ENCODE peak calls at places on chromosomes 11 and 22, in eight cellular contexts. One of them, this sample, is unnamed.

GRCh38 chr11:125394306-125394705 is 101.8 kb downstream of the FEZ1 start:
- DNase-seq in ovary: no peak
- DNase-seq in stomach: no peak
- DNase-seq in GM12878: no peak
- DNase-seq in SK-N-SH: no peak
- DNase-seq in A549: no peak
- DNase-seq in upper lobe of left lung: no peak
- DNase-seq in H1: no peak
- DNase-seq in this sample: no peak

GRCh38 chr22:20795014-20795413 is 21.1 kb downstream of the SERPIND1 start:
- DNase-seq in ovary: no peak
- DNase-seq in stomach: no peak
- DNase-seq in GM12878: no peak
- DNase-seq in SK-N-SH: no peak
- DNase-seq in A549: no peak
- DNase-seq in upper lobe of left lung: no peak
- DNase-seq in H1: no peak
- DNase-seq in this sample: no peak

GRCh38 chr11:444397-445144 is 2.8 kb upstream of the ANO9 start:
- DNase-seq in ovary: no peak
- DNase-seq in stomach: peak; percentile 33
- DNase-seq in GM12878: no peak
- DNase-seq in SK-N-SH: no peak
- DNase-seq in A549: no peak
- DNase-seq in upper lobe of left lung: no peak
- DNase-seq in H1: no peak
- DNase-seq in this sample: peak; percentile 80

GRCh38 chr11:13339196-13340153 is 61.9 kb downstream of the BMAL1 start:
- DNase-seq in ovary: peak; percentile 37
- DNase-seq in stomach: no peak
- DNase-seq in GM12878: no peak
- DNase-seq in SK-N-SH: no peak
- DNase-seq in A549: peak; percentile 83
- DNase-seq in upper lobe of left lung: no peak
- DNase-seq in H1: no peak
- DNase-seq in this sample: no peak

GRCh38 chr11:93986716-93987115 is 34.4 kb upstream of the HEPHL1 start:
- DNase-seq in ovary: no peak
- DNase-seq in stomach: peak; percentile 48
- DNase-seq in GM12878: no peak
- DNase-seq in SK-N-SH: no peak
- DNase-seq in A549: no peak
- DNase-seq in upper lobe of left lung: no peak
- DNase-seq in H1: no peak
- DNase-seq in this sample: no peak

GRCh38 chr22:32557424-32557823 is 82.8 kb downstream of the FBXO7 start:
- DNase-seq in ovary: no peak
- DNase-seq in stomach: no peak
- DNase-seq in GM12878: no peak
- DNase-seq in SK-N-SH: no peak
- DNase-seq in A549: no peak
- DNase-seq in upper lobe of left lung: no peak
- DNase-seq in H1: no peak
- DNase-seq in this sample: no peak

GRCh38 chr22:37326726-37327125 is 44.4 kb downstream of the CYTH4 start:
- DNase-seq in ovary: no peak
- DNase-seq in stomach: peak; percentile 90
- DNase-seq in GM12878: no peak
- DNase-seq in SK-N-SH: no peak
- DNase-seq in A549: no peak
- DNase-seq in upper lobe of left lung: no peak
- DNase-seq in H1: no peak
- DNase-seq in this sample: no peak

GRCh38 chr11:48001438-48002021 is 21.2 kb downstream of the PTPRJ start:
- DNase-seq in ovary: no peak
- DNase-seq in stomach: peak; percentile 50
- DNase-seq in GM12878: no peak
- DNase-seq in SK-N-SH: no peak
- DNase-seq in A549: peak; percentile 36
- DNase-seq in upper lobe of left lung: no peak
- DNase-seq in H1: no peak
- DNase-seq in this sample: no peak

GRCh38 chr11:105151936-105152554 is 12.5 kb upstream of the CARD18 start:
- DNase-seq in ovary: no peak
- DNase-seq in stomach: no peak
- DNase-seq in GM12878: no peak
- DNase-seq in SK-N-SH: no peak
- DNase-seq in A549: no peak
- DNase-seq in upper lobe of left lung: no peak
- DNase-seq in H1: no peak
- DNase-seq in this sample: no peak

GRCh38 chr22:41857860-41858199 is 24.9 kb downstream of the SREBF2 start:
- DNase-seq in ovary: no peak
- DNase-seq in stomach: no peak
- DNase-seq in GM12878: no peak
- DNase-seq in SK-N-SH: no peak
- DNase-seq in A549: no peak
- DNase-seq in upper lobe of left lung: no peak
- DNase-seq in H1: no peak
- DNase-seq in this sample: no peak

GRCh38 chr22:41862160-41862529 is 29.2 kb downstream of the SREBF2 start:
- DNase-seq in ovary: no peak
- DNase-seq in stomach: no peak
- DNase-seq in GM12878: peak; percentile 83
- DNase-seq in SK-N-SH: no peak
- DNase-seq in A549: no peak
- DNase-seq in upper lobe of left lung: no peak
- DNase-seq in H1: no peak
- DNase-seq in this sample: no peak

GRCh38 chr22:41857160-41857859 is 24.4 kb downstream of the SREBF2 start:
- DNase-seq in ovary: no peak
- DNase-seq in stomach: peak; percentile 38
- DNase-seq in GM12878: peak; percentile 46
- DNase-seq in SK-N-SH: peak; percentile 46
- DNase-seq in A549: peak; percentile 68
- DNase-seq in upper lobe of left lung: no peak
- DNase-seq in H1: peak; percentile 63
- DNase-seq in this sample: no peak

DNA sequence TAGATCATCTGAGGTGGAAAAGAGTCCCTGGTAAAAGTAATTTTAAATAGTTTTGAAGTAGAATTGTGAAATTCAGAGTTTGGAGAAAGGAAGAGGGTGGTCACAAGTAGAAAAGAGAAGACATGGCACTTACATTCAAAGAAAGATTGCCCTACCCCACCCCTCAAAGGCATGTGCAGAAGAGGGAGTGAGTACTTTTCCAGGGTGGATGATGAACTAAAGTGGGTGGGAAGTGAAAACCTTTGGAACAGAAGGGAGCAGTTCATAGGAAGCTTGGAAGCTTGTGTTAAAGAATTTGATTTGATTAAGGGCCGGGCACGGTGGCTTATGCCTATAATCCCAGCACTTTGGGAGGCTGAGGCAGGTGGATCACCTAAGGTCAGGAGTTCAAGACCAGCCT is 23.6 kb downstream of the SREBF2 start:
- DNase-seq in ovary: no peak
- DNase-seq in stomach: no peak
- DNase-seq in GM12878: no peak
- DNase-seq in SK-N-SH: no peak
- DNase-seq in A549: no peak
- DNase-seq in upper lobe of left lung: no peak
- DNase-seq in H1: no peak
- DNase-seq in this sample: no peak
- TF ChIP-seq EP300 in ovary: no peak
- TF ChIP-seq EP300 in stomach: no peak
- TF ChIP-seq EP300 in GM12878: no peak
- TF ChIP-seq EP300 in SK-N-SH: no peak
- TF ChIP-seq EP300 in A549: no peak
- TF ChIP-seq EP300 in upper lobe of left lung: no peak
- TF ChIP-seq EP300 in H1: no peak
- TF ChIP-seq EP300 in this sample: no peak

GRCh38 chr11:96107143-96107829 is 183.4 kb upstream of the MTMR2 start:
- DNase-seq in ovary: no peak
- DNase-seq in stomach: no peak
- DNase-seq in GM12878: no peak
- DNase-seq in SK-N-SH: no peak
- DNase-seq in A549: no peak
- DNase-seq in upper lobe of left lung: no peak
- DNase-seq in H1: no peak
- DNase-seq in this sample: no peak

GRCh38 chr11:96103102-96103501 is 179.2 kb upstream of the MTMR2 start:
- DNase-seq in ovary: no peak
- DNase-seq in stomach: no peak
- DNase-seq in GM12878: no peak
- DNase-seq in SK-N-SH: no peak
- DNase-seq in A549: no peak
- DNase-seq in upper lobe of left lung: no peak
- DNase-seq in H1: no peak
- DNase-seq in this sample: no peak

GRCh38 chr11:96103721-96104120 is 179.8 kb upstream of the MTMR2 start:
- DNase-seq in ovary: no peak
- DNase-seq in stomach: no peak
- DNase-seq in GM12878: no peak
- DNase-seq in SK-N-SH: no peak
- DNase-seq in A549: no peak
- DNase-seq in upper lobe of left lung: no peak
- DNase-seq in H1: no peak
- DNase-seq in this sample: no peak

GRCh38 chr11:96105944-96106343 is 182.0 kb upstream of the MTMR2 start:
- DNase-seq in ovary: no peak
- DNase-seq in stomach: no peak
- DNase-seq in GM12878: no peak
- DNase-seq in SK-N-SH: no peak
- DNase-seq in A549: no peak
- DNase-seq in upper lobe of left lung: no peak
- DNase-seq in H1: no peak
- DNase-seq in this sample: no peak

GRCh38 chr11:96105197-96105895 is 181.4 kb upstream of the MTMR2 start:
- DNase-seq in ovary: no peak
- DNase-seq in stomach: no peak
- DNase-seq in GM12878: no peak
- DNase-seq in SK-N-SH: no peak
- DNase-seq in A549: no peak
- DNase-seq in upper lobe of left lung: no peak
- DNase-seq in H1: no peak
- DNase-seq in this sample: no peak
- H3K4me3 ChIP-seq in ovary: no peak overlapping the region
- H3K4me3 ChIP-seq in stomach: no peak overlapping the region
- H3K4me3 ChIP-seq in GM12878: no peak overlapping the region
- H3K4me3 ChIP-seq in SK-N-SH: no peak overlapping the region
- H3K4me3 ChIP-seq in A549: no peak overlapping the region
- H3K4me3 ChIP-seq in upper lobe of left lung: no peak overlapping the region
- H3K4me3 ChIP-seq in H1: no peak overlapping the region
- H3K4me3 ChIP-seq in this sample: no peak overlapping the region

GRCh38 chr22:30301995-30302809 is 12.9 kb upstream of the CASTOR1 start:
- DNase-seq in ovary: peak; percentile 56
- DNase-seq in stomach: peak; percentile 44
- DNase-seq in GM12878: no peak
- DNase-seq in SK-N-SH: no peak
- DNase-seq in A549: no peak
- DNase-seq in upper lobe of left lung: no peak
- DNase-seq in H1: no peak
- DNase-seq in this sample: no peak

GRCh38 chr22:30304495-30305244 is 15.4 kb upstream of the CASTOR1 start:
- DNase-seq in ovary: no peak
- DNase-seq in stomach: peak; percentile 79
- DNase-seq in GM12878: no peak
- DNase-seq in SK-N-SH: no peak
- DNase-seq in A549: no peak
- DNase-seq in upper lobe of left lung: no peak
- DNase-seq in H1: no peak
- DNase-seq in this sample: no peak

GRCh38 chr22:30305519-30305905 is 16.2 kb upstream of the CASTOR1 start:
- DNase-seq in ovary: peak; percentile 62
- DNase-seq in stomach: peak; percentile 62
- DNase-seq in GM12878: peak; percentile 59
- DNase-seq in SK-N-SH: no peak
- DNase-seq in A549: no peak
- DNase-seq in upper lobe of left lung: no peak
- DNase-seq in H1: no peak
- DNase-seq in this sample: peak; percentile 76

GRCh38 chr22:30305906-30306628 is 16.8 kb upstream of the CASTOR1 start:
- DNase-seq in ovary: no peak
- DNase-seq in stomach: no peak
- DNase-seq in GM12878: no peak
- DNase-seq in SK-N-SH: no peak
- DNase-seq in A549: no peak
- DNase-seq in upper lobe of left lung: no peak
- DNase-seq in H1: no peak
- DNase-seq in this sample: no peak

DNA sequence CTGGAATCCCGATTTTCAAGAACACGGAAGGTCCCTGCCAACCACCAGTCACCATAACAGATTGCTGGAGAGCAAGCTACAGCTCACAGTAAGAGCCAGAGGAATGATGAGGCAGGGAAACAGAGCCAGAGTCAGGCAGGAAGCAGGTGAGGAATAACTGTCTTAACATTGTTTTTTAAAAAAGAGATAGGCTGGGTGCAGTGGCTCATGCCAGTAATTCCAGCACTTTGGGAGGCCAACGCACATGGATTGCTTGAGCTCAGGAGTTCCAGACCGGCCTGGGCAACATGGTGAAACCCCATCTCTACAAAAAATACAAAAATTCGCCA is 13.5 kb upstream of the CASTOR1 start:
- DNase-seq in ovary: no peak
- DNase-seq in stomach: no peak
- DNase-seq in GM12878: no peak
- DNase-seq in SK-N-SH: no peak
- DNase-seq in A549: no peak
- DNase-seq in upper lobe of left lung: no peak
- DNase-seq in H1: no peak
- DNase-seq in this sample: no peak
- H3K4me1 ChIP-seq in ovary: peaks cover 28% of the 10 kb centered on the region
- H3K4me1 ChIP-seq in stomach: peaks cover 77% of the 10 kb centered on the region
- H3K4me1 ChIP-seq in GM12878: peaks cover 58% of the 10 kb centered on the region
- H3K4me1 ChIP-seq in SK-N-SH: peaks cover 12% of the 10 kb centered on the region
- H3K4me1 ChIP-seq in A549: peaks cover 9% of the 10 kb centered on the region
- H3K4me1 ChIP-seq in upper lobe of left lung: peaks cover 87% of the 10 kb centered on the region
- H3K4me1 ChIP-seq in H1: no peaks in the 10 kb centered on the region
- H3K4me1 ChIP-seq in this sample: peaks cover 91% of the 10 kb centered on the region

DNA sequence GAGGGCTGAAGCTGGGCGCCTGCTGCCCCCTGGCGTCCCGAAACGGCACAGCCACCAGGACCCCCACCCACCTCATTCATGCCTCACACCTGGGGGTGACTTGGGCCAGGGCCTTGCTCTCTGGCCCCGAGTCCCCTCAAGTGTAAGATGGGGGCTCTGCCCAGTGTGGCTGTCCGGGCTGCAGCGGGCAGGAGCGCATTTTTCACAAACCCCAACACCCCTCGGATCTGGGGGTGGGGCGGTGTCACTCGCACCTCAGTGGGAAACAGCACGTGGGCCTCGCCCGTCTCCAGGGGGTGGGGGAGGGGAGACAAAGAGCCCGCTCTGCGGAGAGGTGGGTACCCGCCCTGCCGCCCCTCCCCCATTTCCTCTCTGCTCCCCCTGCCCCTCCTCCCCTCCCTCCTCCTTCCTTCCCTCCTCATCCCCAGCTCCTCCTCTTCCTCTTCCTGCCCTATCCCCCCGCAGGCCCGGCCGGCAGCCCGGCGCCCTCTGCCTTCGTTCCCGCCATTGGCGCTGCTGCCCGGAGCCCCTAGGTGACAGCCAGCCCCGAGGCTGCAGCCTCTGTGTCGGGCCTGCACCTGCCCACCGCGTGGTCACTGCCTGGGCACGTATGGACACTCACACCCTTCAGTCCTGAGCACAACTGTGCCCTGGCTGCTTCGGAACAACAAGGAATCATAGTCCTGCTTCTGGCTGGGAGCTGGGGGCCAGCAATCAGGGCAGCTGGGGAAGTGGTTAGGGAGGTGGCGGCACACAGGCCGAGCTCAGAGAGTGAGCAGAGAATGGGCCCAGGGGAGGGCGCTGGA is 6.8 kb upstream of the CDKN1C start:
- DNase-seq in ovary: peak; percentile 70
- DNase-seq in stomach: peak; percentile 57
- DNase-seq in GM12878: no peak
- DNase-seq in SK-N-SH: peak; percentile 92
- DNase-seq in A549: peak; percentile 74
- DNase-seq in upper lobe of left lung: peak; percentile 91
- DNase-seq in H1: peak; percentile 91
- DNase-seq in this sample: no peak
- TF ChIP-seq EP300 in ovary: no peak
- TF ChIP-seq EP300 in stomach: no peak
- TF ChIP-seq EP300 in GM12878: no peak
- TF ChIP-seq EP300 in SK-N-SH: no peak
- TF ChIP-seq EP300 in A549: no peak
- TF ChIP-seq EP300 in upper lobe of left lung: no peak
- TF ChIP-seq EP300 in H1: peak; percentile 6
- TF ChIP-seq EP300 in this sample: no peak